ENCODE peak calls at places on chromosomes 11 and 22, in four cellular contexts. J is mucosa of descending colon, B is fibroblast of pulmonary artery, G is heart left ventricle. V is an unnamed sample.

GRCh38 chr22:49642741-49643140 is 184.9 kb downstream of the BRD1 start:
- DNase-seq in J (no peak), B (no peak), G (no peak), V (no peak)

GRCh38 chr22:41524283-41524682 is 20.0 kb downstream of the POLR3H start:
- DNase-seq in J (peak; percentile 63), B (no peak), G (peak; percentile 60), V (peak; percentile 65)

GRCh38 chr11:2439820-2440219 is 4.5 kb downstream of the TRPM5 start:
- DNase-seq in J (no peak), B (no peak), G (no peak), V (no peak)

GRCh38 chr11:43268161-43268560 is 43.6 kb upstream of the API5 start:
- DNase-seq in J (no peak), B (no peak), G (peak; percentile 32), V (no peak)

GRCh38 chr22:40451230-40451629 is 80.8 kb downstream of the SGSM3 start:
- DNase-seq in J (no peak), B (no peak), G (no peak), V (no peak)

GRCh38 chr11:30314625-30315024 is 8.3 kb upstream of the ARL14EP start:
- DNase-seq in J (no peak), B (peak; percentile 42), G (no peak), V (peak; percentile 16)

GRCh38 chr22:17706451-17706900 is 67.8 kb downstream of the BID start:
- DNase-seq in J (peak; percentile 42), B (peak; percentile 94), G (peak; percentile 27), V (peak; percentile 96)

GRCh38 chr22:49866646-49867045 is 13.0 kb downstream of the ZBED4 start:
- DNase-seq in J (no peak), B (no peak), G (no peak), V (no peak)

GRCh38 chr11:105219269-105219668 is 79.7 kb upstream of the CARD18 start:
- DNase-seq in J (no peak), B (no peak), G (no peak), V (no peak)

GRCh38 chr22:25564979-25565677 is 653 bp downstream of the GRK3 start:
- DNase-seq in J (peak; percentile 49), B (no peak), G (peak; percentile 26), V (no peak)

GRCh38 chr22:27125539-27125938 is 468.2 kb downstream of the MIAT start:
- DNase-seq in J (no peak), B (no peak), G (no peak), V (no peak)

GRCh38 chr22:25053153-25053805 is 100.8 kb downstream of the KIAA1671 start:
- DNase-seq in J (peak; percentile 56), B (no peak), G (no peak), V (peak; percentile 27)

GRCh38 chr22:36772451-36772850 is 3.5 kb downstream of the IFT27 start:
- DNase-seq in J (no peak), B (no peak), G (no peak), V (no peak)

GRCh38 chr22:17380711-17381087 is 11.4 kb downstream of the CECR2 start:
- DNase-seq in J (no peak), B (no peak), G (no peak), V (no peak)

GRCh38 chr11:130601141-130601540 is 152.7 kb downstream of the ADAMTS15 start:
- DNase-seq in J (peak; percentile 57), B (peak; percentile 76), G (peak; percentile 67), V (peak; percentile 87)

GRCh38 chr11:124867700-124868099 is 2.5 kb downstream of the ROBO3 start:
- DNase-seq in J (peak; percentile 39), B (peak; percentile 52), G (no peak), V (peak; percentile 33)

GRCh38 chr11:67452141-67452952 is at the start of gene GPR152:
- DNase-seq in J (no peak), B (no peak), G (no peak), V (no peak)

GRCh38 chr11:132123449-132123848 is 753.0 kb downstream of the NTM start:
- DNase-seq in J (no peak), B (no peak), G (no peak), V (no peak)

GRCh38 chr11:61377461-61378160 is 14.8 kb upstream of the TMEM216 start:
- DNase-seq in J (no peak), B (no peak), G (no peak), V (peak; percentile 77)

GRCh38 chr11:67492801-67493547 is 10.1 kb downstream of the AIP start:
- DNase-seq in J (no peak), B (no peak), G (no peak), V (no peak)

GRCh38 chr22:26303475-26303874 is 125.6 kb upstream of the ASPHD2 start:
- DNase-seq in J (no peak), B (no peak), G (no peak), V (no peak)

GRCh38 chr11:75782540-75783263 is 14.1 kb downstream of the DGAT2 start:
- DNase-seq in J (peak; percentile 9), B (no peak), G (no peak), V (no peak)

GRCh38 chr11:76551400-76551799 is 106.6 kb downstream of the EMSY start:
- DNase-seq in J (no peak), B (peak; percentile 35), G (no peak), V (peak; percentile 19)

GRCh38 chr22:47102648-47103047 is 340.2 kb downstream of the TBC1D22A start:
- DNase-seq in J (no peak), B (no peak), G (no peak), V (no peak)

GRCh38 chr22:48433647-48434046 is 1394.0 kb downstream of the BRD1 start:
- DNase-seq in J (no peak), B (no peak), G (no peak), V (no peak)

GRCh38 chr11:96761451-96761850 is 371.6 kb downstream of the JRKL start:
- DNase-seq in J (no peak), B (no peak), G (no peak), V (no peak)

GRCh38 chr11:79273781-79274180 is 167.0 kb downstream of the TENM4 start:
- DNase-seq in J (no peak), B (no peak), G (no peak), V (no peak)

GRCh38 chr11:126163779-126164178 is 47.7 kb downstream of the RPUSD4 start:
- DNase-seq in J (no peak), B (no peak), G (no peak), V (no peak)

GRCh38 chr22:35601743-35602633 is 15.1 kb downstream of the MB start:
- DNase-seq in J (no peak), B (peak; percentile 54), G (no peak), V (peak; percentile 74)

DNA sequence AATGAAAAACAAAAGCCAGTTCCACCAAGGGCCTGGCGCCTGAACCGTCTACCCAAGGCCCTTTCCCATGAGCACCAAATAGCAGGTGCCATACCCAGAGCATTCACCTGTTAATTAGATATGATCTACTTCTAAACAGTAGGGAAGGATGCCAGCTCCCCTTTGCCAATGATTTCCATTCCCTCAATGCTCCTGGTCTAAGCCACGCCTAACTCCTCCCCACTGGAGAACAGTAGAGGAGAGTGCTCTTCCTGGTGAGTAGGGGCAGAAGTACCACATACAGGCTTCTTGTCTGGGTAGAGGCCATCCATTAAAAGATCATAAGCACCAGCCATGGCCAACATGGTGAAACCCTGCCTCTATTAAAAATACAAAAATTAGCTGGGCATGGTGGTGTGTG is 40.7 kb downstream of the PACSIN2 start:
- DNase-seq in J (no peak), B (no peak), G (no peak), V (no peak)
- H3K4me3 ChIP-seq in J (no peak overlapping the region), B (no peak overlapping the region), G (no peak overlapping the region), V (no peak overlapping the region)

GRCh38 chr11:80519591-80520258 is 1078.9 kb upstream of the TENM4 start:
- DNase-seq in J (no peak), B (no peak), G (no peak), V (no peak)

DNA sequence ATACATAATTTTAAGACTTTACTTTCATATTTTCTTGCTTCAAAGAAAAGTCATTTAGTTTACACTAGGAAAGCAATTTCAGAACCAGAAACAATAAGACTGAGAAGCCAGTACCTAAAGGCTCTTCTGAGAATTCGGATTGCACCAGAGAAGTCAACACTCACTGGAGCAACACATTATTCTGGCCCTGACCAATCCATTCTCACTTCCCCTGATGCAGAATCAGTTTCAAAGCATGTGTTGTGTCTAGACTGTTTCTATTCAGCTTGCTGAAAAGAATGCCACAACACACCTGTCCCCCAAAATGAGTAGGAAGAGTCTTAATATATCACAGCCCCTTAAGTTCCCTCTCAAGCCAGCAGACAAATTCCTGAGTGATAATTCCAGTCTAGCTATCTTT is 1074.3 kb upstream of the TENM4 start:
- DNase-seq in J (no peak), B (no peak), G (no peak), V (no peak)
- TF ChIP-seq CTCF in J (no peak), B (no peak), G (no peak), V (no peak)

GRCh38 chr11:47507016-47507631 is 45.8 kb downstream of the CELF1 start:
- DNase-seq in J (no peak), B (no peak), G (no peak), V (peak; percentile 49)
- H3K4me3 ChIP-seq in J (no peak overlapping the region), B (no peak overlapping the region), G (no peak overlapping the region), V (no peak overlapping the region)

DNA sequence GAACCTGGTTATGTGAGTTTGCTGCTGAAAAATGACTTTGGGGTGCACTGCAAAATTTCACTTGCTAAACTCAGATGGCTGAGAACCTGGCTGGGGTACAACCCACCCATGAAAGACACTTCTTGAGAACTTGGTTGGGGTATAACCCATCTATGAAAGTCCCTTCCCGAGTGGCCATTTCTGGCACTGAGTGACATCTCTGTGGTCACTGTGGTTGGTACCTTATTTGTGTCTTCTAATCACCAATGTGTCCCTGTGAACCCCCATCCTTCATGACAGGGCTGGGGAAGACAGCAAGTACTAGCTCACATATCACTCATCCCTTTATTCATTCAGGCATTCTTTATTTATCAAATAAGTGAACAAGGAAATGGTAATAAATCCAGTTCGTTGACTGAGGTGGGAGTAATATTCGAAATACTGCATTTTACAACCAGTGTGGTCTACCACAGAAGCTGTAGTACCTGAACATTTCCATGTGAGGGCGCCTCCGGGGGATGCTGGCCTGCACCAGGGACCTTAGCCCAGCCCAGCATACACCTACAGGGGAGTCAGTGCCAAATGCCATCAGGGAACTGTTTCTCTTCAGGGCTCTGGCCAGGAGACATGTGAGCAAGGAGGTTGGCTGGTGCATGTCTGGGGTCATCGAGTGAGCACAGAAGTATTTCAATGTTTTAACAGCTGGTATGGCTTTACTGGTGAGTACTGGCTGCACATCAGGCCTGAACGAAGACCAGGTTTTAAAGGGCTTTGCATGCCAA is 122.1 kb downstream of the CSNK2A3 start:
- DNase-seq in J (no peak), B (no peak), G (no peak), V (no peak)
- TF ChIP-seq CTCF in J (no peak), B (peak; percentile 14), G (no peak), V (peak; percentile 43)

GRCh38 chr11:111795333-111795985 is 29.3 kb upstream of the PPP2R1B start:
- DNase-seq in J (no peak), B (no peak), G (no peak), V (peak; percentile 92)

GRCh38 chr11:111793863-111794262 is 27.7 kb upstream of the PPP2R1B start:
- DNase-seq in J (no peak), B (no peak), G (no peak), V (peak; percentile 90)

GRCh38 chr11:111792314-111792713 is 26.1 kb upstream of the PPP2R1B start:
- DNase-seq in J (no peak), B (no peak), G (no peak), V (no peak)

GRCh38 chr11:111796696-111797095 is 30.5 kb upstream of the PPP2R1B start:
- DNase-seq in J (no peak), B (no peak), G (no peak), V (no peak)

GRCh38 chr11:111792955-111793500 is 26.8 kb upstream of the PPP2R1B start:
- DNase-seq in J (no peak), B (no peak), G (no peak), V (no peak)
- H3K4me3 ChIP-seq in J (no peak overlapping the region), B (no peak overlapping the region), G (no peak overlapping the region), V (no peak overlapping the region)

V was measured in fibroblast of mammary gland.